ENCODE peak calls at places on chromosomes 5 and 9, in ten cellular contexts. R is psoas muscle; G is CD8-positive, alpha-beta T cell; H is BJ; Y is trophoblast cell; B is HepG2; S is mesendoderm; D is PC-3; U is mammary epithelial cell; K is small intestine. Q is an unnamed sample. For H3K27me3 and H3K36me3, the result is how much of the 10 kb centered on the place peaks cover.

GRCh38 chr9:33250458-33250995 is 10.6 kb downstream of the SPINK4 start:
- DNase-seq in G (no peak), B (no peak), R (no peak), S (no peak), K (no peak), D (no peak), Y (peak), H (no peak), U (peak), Q (peak)

GRCh38 chr9:16030513-16031185 is 477.8 kb downstream of the CCDC171 start:
- DNase-seq in G (no peak), U (peak), Y (peak), K (no peak), B (no peak), R (no peak), D (peak), S (peak), H (peak), Q (peak)

GRCh38 chr9:127311239-127311741 is 46.7 kb downstream of the GARNL3 start:
- DNase-seq in Y (no peak), K (peak), R (no peak), U (peak), G (peak), H (no peak), B (peak), D (peak), S (peak), Q (peak)

GRCh38 chr9:109319631-109320233 is 1.1 kb downstream of the EPB41L4B start:
- DNase-seq in D (no peak), K (peak), R (peak), Y (no peak), H (no peak), S (peak), B (no peak), U (no peak), G (no peak), Q (peak)

GRCh38 chr9:103942171-103942570 is 151.9 kb upstream of the SMC2 start:
- DNase-seq in H (no peak), K (no peak), U (no peak), G (no peak), S (no peak), Y (no peak), B (no peak), R (no peak), D (no peak), Q (no peak)

GRCh38 chr5:72244862-72245371 is 75.1 kb downstream of the MRPS27 start:
- DNase-seq in K (peak), U (no peak), B (peak), H (no peak), G (no peak), R (no peak), S (peak), Y (no peak), D (peak), Q (peak)

GRCh38 chr5:123814796-123815479 is 303.0 kb downstream of the CSNK1G3 start:
- DNase-seq in K (no peak), U (no peak), B (no peak), D (no peak), S (no peak), R (no peak), G (no peak), H (no peak), Y (no peak), Q (no peak)

GRCh38 chr9:104903609-104904008 is 24.3 kb downstream of the ABCA1 start:
- DNase-seq in D (no peak), S (peak), B (peak), H (no peak), Y (no peak), U (no peak), R (no peak), G (no peak), K (no peak), Q (no peak)

GRCh38 chr9:89564257-89564878 is 40.4 kb upstream of the GADD45G start:
- DNase-seq in D (peak), R (no peak), U (no peak), Y (peak), B (peak), K (peak), H (no peak), G (no peak), S (peak), Q (peak)

GRCh38 chr9:133631111-133631510 is 5.1 kb upstream of the DBH start:
- DNase-seq in B (no peak), R (no peak), S (no peak), G (no peak), Y (no peak), K (no peak), D (no peak), H (no peak), U (no peak), Q (no peak)

GRCh38 chr9:130662099-130662926 is 2.1 kb upstream of the PRDM12 start:
- DNase-seq in G (no peak), D (no peak), Y (no peak), R (no peak), B (no peak), U (no peak), K (no peak), H (no peak), S (no peak), Q (no peak)

GRCh38 chr5:56323505-56323904 is 90.4 kb upstream of the ANKRD55 start:
- DNase-seq in K (no peak), B (peak), Y (peak), G (no peak), S (peak), R (no peak), U (peak), D (peak), H (no peak), Q (peak)

GRCh38 chr5:145429170-145429569 is 406.0 kb downstream of the PRELID2 start:
- DNase-seq in U (no peak), K (no peak), B (no peak), G (no peak), R (no peak), D (no peak), S (no peak), Y (no peak), H (no peak), Q (no peak)

GRCh38 chr9:61666310-61666709 is 476.5 kb downstream of the SPATA31A7 start:
- DNase-seq in Y (no peak), R (no peak), S (no peak), H (no peak), K (no peak), G (no peak), U (no peak), B (no peak), D (no peak), Q (no peak)

GRCh38 chr5:180492226-180492903 is 1.8 kb upstream of the CNOT6 start:
- DNase-seq in H (no peak), U (no peak), R (no peak), G (no peak), S (no peak), D (no peak), B (no peak), Y (no peak), K (no peak), Q (no peak)

GRCh38 chr9:21611896-21612295 is 129.8 kb upstream of the IFNE start:
- DNase-seq in U (peak), R (no peak), H (no peak), B (no peak), D (peak), Y (no peak), G (peak), S (no peak), K (no peak), Q (no peak)

GRCh38 chr9:68500457-68501158 is 40.1 kb downstream of the TMEM252 start:
- DNase-seq in R (no peak), D (peak), K (no peak), B (peak), U (no peak), Y (peak), H (peak), G (no peak), S (no peak), Q (peak)

GRCh38 chr5:31561936-31562335 is 29.8 kb downstream of the C5orf22 start:
- DNase-seq in S (no peak), K (no peak), Y (no peak), B (no peak), H (no peak), R (no peak), G (no peak), U (no peak), D (no peak), Q (peak)

GRCh38 chr9:87309236-87309635 is 188.4 kb upstream of the DAPK1 start:
- DNase-seq in G (no peak), U (no peak), D (no peak), R (no peak), B (no peak), K (no peak), Y (no peak), H (no peak), S (no peak), Q (no peak)

GRCh38 chr9:21317956-21318923 is 13.1 kb upstream of the IFNA5 start:
- DNase-seq in B (peak), K (peak), G (peak), U (peak), D (peak), R (no peak), Y (peak), H (no peak), S (peak), Q (peak)

GRCh38 chr5:96909435-96909834 is 26.4 kb upstream of the LNPEP start:
- DNase-seq in B (peak), G (no peak), D (no peak), K (no peak), R (peak), U (no peak), S (no peak), Y (no peak), H (no peak), Q (no peak)

GRCh38 chr5:141878186-141878770 is at the start of gene PCDH1:
- DNase-seq in R (no peak), U (peak), H (no peak), K (peak), D (peak), G (peak), S (peak), B (no peak), Y (peak), Q (peak)

GRCh38 chr5:21165344-21165743 is 1177.3 kb upstream of the CDH18 start:
- DNase-seq in S (no peak), Y (no peak), H (no peak), U (no peak), K (no peak), R (no peak), G (no peak), B (no peak), D (no peak), Q (no peak)

GRCh38 chr9:92969516-92970466 is 22.5 kb downstream of the FGD3 start:
- DNase-seq in K (no peak), B (no peak), G (no peak), U (no peak), R (no peak), H (no peak), S (no peak), Y (no peak), D (no peak), Q (no peak)

GRCh38 chr5:79229357-79230174 is 6.4 kb upstream of the JMY start:
- DNase-seq in R (no peak), U (peak), Y (peak), H (peak), G (peak), B (no peak), S (no peak), K (peak), D (peak), Q (no peak)

GRCh38 chr9:13267743-13268142 is 11.7 kb downstream of the MPDZ start:
- DNase-seq in R (no peak), H (peak), D (peak), B (no peak), K (no peak), G (no peak), Y (peak), S (peak), U (peak), Q (peak)

GRCh38 chr9:89435315-89435823 is 62.5 kb downstream of the SEMA4D start:
- DNase-seq in Y (peak), G (no peak), R (no peak), U (peak), D (peak), H (no peak), S (peak), B (no peak), K (peak), Q (no peak)

GRCh38 chr9:128916204-128916603 is 4.6 kb upstream of the PHYHD1 start:
- DNase-seq in U (no peak), H (no peak), D (peak), B (no peak), G (no peak), R (peak), S (no peak), Y (peak), K (no peak), Q (no peak)

GRCh38 chr5:55134053-55134722 is 25.8 kb upstream of the GPX8 start:
- DNase-seq in U (no peak), D (no peak), H (no peak), G (no peak), K (peak), B (no peak), R (no peak), Y (peak), S (no peak), Q (no peak)

GRCh38 chr5:33212900-33213299 is 227.9 kb upstream of the TARS1 start:
- DNase-seq in D (no peak), R (no peak), G (no peak), Y (no peak), H (no peak), B (no peak), S (no peak), U (no peak), K (no peak), Q (no peak)

GRCh38 chr5:6497267-6497666 is 48.6 kb downstream of the UBE2QL1 start:
- DNase-seq in Y (no peak), B (no peak), R (no peak), G (no peak), K (no peak), D (no peak), S (peak), H (no peak), U (no peak), Q (no peak)

DNA sequence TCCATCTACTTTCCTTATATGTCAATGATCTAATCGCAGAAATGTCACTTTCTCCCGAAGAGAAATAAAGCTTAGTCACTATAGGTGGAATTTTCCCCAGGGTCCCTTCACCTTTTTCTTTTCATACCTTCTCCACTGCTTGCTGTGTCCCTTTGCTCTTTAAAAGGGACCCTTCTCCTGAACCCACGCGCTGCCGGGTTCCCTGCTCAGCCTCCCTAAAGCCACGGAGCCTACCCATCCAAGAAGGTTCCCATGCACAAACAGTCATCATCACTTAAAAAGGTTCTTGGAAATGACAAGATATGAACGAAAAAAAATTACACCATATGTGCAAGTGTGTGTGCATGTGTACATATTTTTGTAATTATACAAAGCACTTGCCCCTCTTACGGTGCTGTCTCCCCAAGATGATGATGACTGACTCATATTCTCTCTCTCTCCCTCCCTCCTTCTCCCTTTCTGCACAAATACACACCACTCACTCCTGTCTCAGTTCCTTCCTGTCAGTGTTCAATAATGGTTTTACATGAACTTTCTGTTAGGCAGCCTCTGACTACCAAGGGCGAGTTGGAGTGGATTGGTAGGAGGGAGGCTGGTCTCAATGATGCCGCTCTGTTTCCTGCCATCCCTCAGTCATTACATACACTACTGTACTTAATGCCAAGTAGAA is 1.5 kb upstream of the PTPRD start:
- DNase-seq in K (no peak), Y (no peak), R (no peak), S (no peak), D (peak), U (no peak), B (no peak), H (no peak), G (no peak), Q (no peak)
- H3K4me3 ChIP-seq in K (no peak), Y (no peak), R (no peak), S (no peak), D (peak), U (no peak), B (no peak), H (no peak), G (no peak), Q (no peak)

GRCh38 chr5:93606384-93606752 is 23.3 kb downstream of the NR2F1 start:
- DNase-seq in R (no peak), B (no peak), U (no peak), H (no peak), D (no peak), K (no peak), Y (no peak), S (no peak), G (no peak), Q (no peak)
- H3K27me3 ChIP-seq in R (half or more), B (half or more), U (half or more), H (under half), D (under half), K (under half), Y (under half), S (half or more), G (half or more), Q (under half)

GRCh38 chr5:10679336-10679988 is 81.6 kb downstream of the DAP start:
- DNase-seq in K (no peak), D (no peak), Y (no peak), U (no peak), R (no peak), H (no peak), S (no peak), B (no peak), G (no peak), Q (no peak)
- H3K36me3 ChIP-seq in K (under half), D (half or more), Y (under half), U (under half), R (under half), H (under half), S (under half), B (under half), G (under half), Q (half or more)

GRCh38 chr5:1857256-1857600 is 25.5 kb downstream of the IRX4 start:
- DNase-seq in K (no peak), Y (no peak), G (no peak), B (no peak), D (no peak), U (no peak), H (no peak), S (no peak), R (no peak), Q (no peak)
- H3K4me3 ChIP-seq in K (no peak), Y (no peak), G (no peak), B (no peak), D (no peak), U (no peak), H (no peak), S (no peak), R (no peak), Q (no peak)